ENCODE peak calls at places on chromosomes 12 and 14, in nine cellular contexts. G is tibial artery, Y is RWPE1, W is AG10803, Q is dorsolateral prefrontal cortex, A is prostate gland, D is AG09309, K is WTC11, E is fibroblast of the aortic adventitia. T is an unnamed sample.

GRCh38 chr12:54052745-54053624 is 650 bp upstream of the HOXC4 start:
- DNase-seq in E (no peak), Y (no peak), Q (no peak), W (peak; percentile 75), D (no peak), K (peak; percentile 50), A (no peak), G (no peak), T (no peak)

GRCh38 chr12:102806110-102806509 is 110.9 kb downstream of the PAH start:
- DNase-seq in A (no peak), Q (no peak), Y (no peak), W (no peak), D (no peak), G (no peak), K (no peak), E (no peak), T (no peak)

GRCh38 chr12:14769837-14770494 is 33.3 kb downstream of the WBP11 start:
- DNase-seq in K (peak; percentile 89), Y (peak; percentile 64), A (peak; percentile 72), Q (peak; percentile 62), G (peak; percentile 78), D (peak; percentile 11), W (peak; percentile 64), E (peak; percentile 60), T (no peak)

GRCh38 chr14:50088731-50089130 is 27.6 kb downstream of the VCPKMT start:
- DNase-seq in E (no peak), D (no peak), K (no peak), Y (no peak), G (no peak), W (no peak), A (no peak), Q (no peak), T (no peak)

GRCh38 chr14:99432491-99432890 is 48.2 kb downstream of the SETD3 start:
- DNase-seq in D (no peak), W (peak; percentile 14), G (no peak), Y (no peak), E (no peak), K (no peak), A (no peak), Q (no peak), T (no peak)

GRCh38 chr12:67663121-67663520 is 14.6 kb downstream of the DYRK2 start:
- DNase-seq in G (no peak), Y (no peak), W (peak; percentile 94), A (no peak), Q (no peak), E (peak; percentile 82), K (no peak), D (no peak), T (no peak)

GRCh38 chr14:99333841-99334240 is 61.8 kb upstream of the BCL11B start:
- DNase-seq in G (no peak), A (no peak), E (no peak), Y (no peak), Q (no peak), W (no peak), D (no peak), K (no peak), T (no peak)

GRCh38 chr12:52342781-52343490 is 21.7 kb upstream of the KRT83 start:
- DNase-seq in G (no peak), A (no peak), Y (no peak), K (no peak), D (no peak), W (no peak), E (no peak), Q (no peak), T (no peak)

GRCh38 chr12:8914716-8915526 is 612 bp downstream of the PHC1 start:
- DNase-seq in W (peak; percentile 17), A (peak; percentile 53), D (no peak), Y (peak; percentile 78), Q (no peak), G (peak; percentile 41), E (peak; percentile 34), K (peak; percentile 73), T (no peak)

GRCh38 chr14:106268013-106268727 is 741.8 kb downstream of the TMEM121 start:
- DNase-seq in Q (no peak), G (no peak), D (no peak), W (no peak), E (no peak), K (no peak), Y (no peak), A (no peak), T (no peak)

GRCh38 chr14:50906326-50906725 is 34.5 kb downstream of the ABHD12B start:
- DNase-seq in Q (no peak), A (no peak), K (no peak), Y (no peak), D (no peak), G (no peak), W (no peak), E (no peak), T (no peak)

GRCh38 chr12:108400060-108400459 is 60.9 kb upstream of the CMKLR1 start:
- DNase-seq in E (no peak), K (no peak), D (no peak), A (no peak), W (no peak), G (no peak), Y (no peak), Q (no peak), T (no peak)

GRCh38 chr12:120849765-120850164 is 54.4 kb downstream of the SPPL3 start:
- DNase-seq in Q (no peak), E (peak; percentile 25), G (no peak), Y (peak; percentile 60), A (peak; percentile 21), W (no peak), D (no peak), K (no peak), T (no peak)

GRCh38 chr14:94816113-94816512 is 46.2 kb upstream of the GSC start:
- DNase-seq in A (no peak), Q (no peak), D (no peak), G (no peak), W (peak; percentile 23), K (no peak), E (no peak), Y (no peak), T (no peak)

GRCh38 chr12:122001379-122002209 is 20.1 kb upstream of the BCL7A start:
- DNase-seq in A (peak; percentile 84), D (no peak), Y (peak; percentile 89), Q (no peak), K (no peak), G (no peak), E (no peak), W (no peak), T (no peak)

GRCh38 chr14:56112781-56113180 is 5.4 kb upstream of the PELI2 start:
- DNase-seq in E (no peak), W (no peak), Q (no peak), K (no peak), A (no peak), G (no peak), D (no peak), Y (no peak), T (no peak)

GRCh38 chr12:104825408-104825807 is 132.7 kb downstream of the SLC41A2 start:
- DNase-seq in W (no peak), E (no peak), D (no peak), K (peak; percentile 22), A (no peak), G (no peak), Y (no peak), Q (no peak), T (no peak)

GRCh38 chr12:85280138-85280983 is at the start of gene ALX1:
- DNase-seq in D (no peak), W (peak; percentile 6), G (no peak), Y (peak; percentile 15), A (no peak), K (peak; percentile 88), E (peak; percentile 49), Q (no peak), T (peak; percentile 26)

GRCh38 chr14:80543211-80543610 is 331.9 kb upstream of the DIO2 start:
- DNase-seq in A (no peak), D (no peak), E (no peak), K (no peak), G (no peak), Q (no peak), Y (no peak), W (no peak), T (no peak)

GRCh38 chr12:109497675-109498074 is 20.2 kb downstream of the UBE3B start:
- DNase-seq in Q (no peak), W (no peak), D (no peak), G (no peak), Y (peak; percentile 86), K (no peak), A (no peak), E (no peak), T (no peak)
- TF ChIP-seq CTCF in Q (no peak), W (no peak), D (no peak), G (no peak), Y (no peak), K (no peak), A (no peak), E (no peak), T (no peak)

DNA sequence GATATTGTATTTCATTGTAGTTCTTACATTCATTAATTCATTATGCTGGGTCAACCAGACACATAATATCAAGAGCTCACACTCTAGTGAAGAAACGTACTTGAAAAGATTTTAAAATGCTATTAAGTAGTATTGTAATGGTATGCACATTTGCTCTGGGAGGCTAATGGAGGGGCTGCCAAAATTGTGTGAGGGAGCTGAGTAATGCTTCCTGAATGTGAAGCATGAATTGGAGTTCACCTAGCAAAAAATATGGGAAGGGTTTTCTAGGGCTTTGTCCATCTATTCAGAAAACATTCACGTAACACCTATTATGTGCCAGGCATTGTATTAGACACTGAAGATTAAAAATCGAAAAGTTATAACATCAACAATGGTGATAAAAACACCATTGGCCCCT is 403.8 kb upstream of the PDE3A start:
- DNase-seq in D (no peak), K (no peak), Q (no peak), E (peak; percentile 73), G (no peak), A (no peak), W (peak; percentile 25), Y (no peak), T (no peak)
- TF ChIP-seq CTCF in D (no peak), K (no peak), Q (no peak), E (no peak), G (no peak), A (no peak), W (no peak), Y (no peak), T (no peak)

DNA sequence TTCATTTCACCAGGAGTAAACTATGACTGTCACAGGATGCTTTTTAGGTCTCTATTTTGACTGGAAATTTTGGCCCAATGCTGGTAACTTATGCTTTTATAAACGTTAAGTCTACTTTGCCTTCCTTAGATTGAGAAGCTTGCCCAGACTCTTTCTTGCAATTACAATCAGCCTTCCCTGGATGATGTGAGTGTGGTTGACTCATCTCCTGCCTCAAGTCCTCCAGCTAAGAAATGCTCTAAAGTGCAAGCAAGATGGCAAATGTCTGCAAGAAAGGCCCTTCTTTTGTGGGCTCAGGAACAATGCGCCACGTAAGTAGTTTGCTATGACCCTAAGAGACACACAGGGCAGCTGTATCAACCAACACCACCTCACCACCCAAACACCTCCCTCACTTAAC is 96.9 kb downstream of the SYNE2 start:
- DNase-seq in A (no peak), Q (no peak), Y (no peak), E (no peak), G (no peak), D (no peak), K (no peak), W (no peak), T (no peak)
- TF ChIP-seq CTCF in A (no peak), Q (no peak), Y (no peak), E (no peak), G (no peak), D (no peak), K (no peak), W (no peak), T (no peak)

DNA sequence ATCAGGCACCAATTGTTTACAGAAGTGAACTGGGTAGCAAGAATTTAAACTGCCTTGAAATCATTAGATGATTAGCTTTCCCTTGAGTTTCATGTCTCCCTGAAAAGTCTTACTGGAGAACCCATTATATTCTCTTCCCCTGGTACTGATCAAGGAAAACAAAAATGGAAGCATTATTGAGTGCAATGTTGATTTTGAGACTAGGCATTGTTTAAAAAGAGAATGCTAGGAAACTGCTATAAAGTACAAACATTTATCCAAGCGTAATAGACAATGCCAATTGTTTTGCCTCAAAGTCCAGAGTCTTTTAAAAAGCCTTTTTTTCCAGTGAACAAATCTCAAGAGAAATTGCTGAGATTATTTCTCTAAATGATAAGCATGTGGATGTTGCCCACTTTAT is 197.0 kb downstream of the CCER1 start:
- DNase-seq in E (no peak), W (no peak), Y (no peak), D (no peak), G (no peak), K (no peak), Q (no peak), A (no peak), T (no peak)
- TF ChIP-seq CTCF in E (no peak), W (no peak), Y (no peak), D (no peak), G (no peak), K (no peak), Q (no peak), A (no peak), T (no peak)

T was measured in D721Med.